ENCODE peak calls at places on chromosomes 6 and 20, in seven cellular contexts. Y, A, T, P, R, D and W are unnamed samples.

GRCh38 chr6:56690519-56691200 is 48.0 kb upstream of the DST start:
- DNase-seq in Y (peak), A (no peak), T (no peak), P (no peak), R (peak), D (no peak), W (no peak)

GRCh38 chr6:151763938-151764680 is 43.4 kb upstream of the ESR1 start:
- DNase-seq in Y (peak), A (peak), T (peak), P (peak), R (peak), D (peak), W (peak)

GRCh38 chr20:17479041-17479657 is 52.0 kb downstream of the BFSP1 start:
- DNase-seq in Y (no peak), A (no peak), T (no peak), P (no peak), R (no peak), D (no peak), W (no peak)

GRCh38 chr6:106844930-106845329 is 129.6 kb downstream of the CD24 start:
- DNase-seq in Y (no peak), A (no peak), T (no peak), P (no peak), R (no peak), D (no peak), W (no peak)

GRCh38 chr6:144232434-144233223 is 52.5 kb upstream of the UTRN start:
- DNase-seq in Y (no peak), A (no peak), T (no peak), P (no peak), R (peak), D (no peak), W (no peak)

GRCh38 chr6:122869437-122870024 is 80.5 kb downstream of the SMPDL3A start:
- DNase-seq in Y (peak), A (peak), T (peak), P (peak), R (peak), D (no peak), W (peak)

GRCh38 chr20:7375905-7376304 is 564.4 kb downstream of the HAO1 start:
- DNase-seq in Y (peak), A (peak), T (peak), P (no peak), R (peak), D (no peak), W (no peak)

GRCh38 chr6:29708432-29709177 is 14.6 kb upstream of the HLA-F start:
- DNase-seq in Y (no peak), A (no peak), T (no peak), P (peak), R (no peak), D (no peak), W (no peak)

GRCh38 chr6:80725156-80725930 is 618.9 kb downstream of the BCKDHB start:
- DNase-seq in Y (peak), A (peak), T (no peak), P (no peak), R (peak), D (no peak), W (no peak)

GRCh38 chr20:4820833-4821518 is 99.3 kb downstream of the PRND start:
- DNase-seq in Y (peak), A (no peak), T (no peak), P (no peak), R (peak), D (no peak), W (no peak)

GRCh38 chr20:54680872-54681297 is 205.5 kb downstream of the DOK5 start:
- DNase-seq in Y (peak), A (peak), T (peak), P (no peak), R (peak), D (no peak), W (peak)

GRCh38 chr20:49347156-49347555 is 69.3 kb upstream of the ZNFX1 start:
- DNase-seq in Y (no peak), A (no peak), T (no peak), P (no peak), R (no peak), D (no peak), W (no peak)

GRCh38 chr6:47737406-47737805 is 39.0 kb downstream of the ADGRF4 start:
- DNase-seq in Y (peak), A (no peak), T (no peak), P (no peak), R (no peak), D (no peak), W (no peak)

GRCh38 chr6:136677344-136677743 is 114.9 kb downstream of the MAP3K5 start:
- DNase-seq in Y (no peak), A (no peak), T (no peak), P (no peak), R (no peak), D (no peak), W (no peak)

GRCh38 chr6:162711376-162711775 is 16.2 kb downstream of the PRKN start:
- DNase-seq in Y (no peak), A (no peak), T (no peak), P (no peak), R (no peak), D (no peak), W (no peak)

GRCh38 chr6:150293423-150294280 is 75.2 kb upstream of the IYD start:
- DNase-seq in Y (peak), A (peak), T (no peak), P (no peak), R (peak), D (no peak), W (no peak)

GRCh38 chr6:101730954-101731353 is 337.4 kb downstream of the GRIK2 start:
- DNase-seq in Y (peak), A (no peak), T (no peak), P (no peak), R (peak), D (no peak), W (no peak)

GRCh38 chr6:87588756-87589407 is 905 bp downstream of the RARS2 start:
- DNase-seq in Y (peak), A (peak), T (no peak), P (no peak), R (no peak), D (no peak), W (no peak)

GRCh38 chr20:62891111-62891510 is 29.5 kb upstream of the TCFL5 start:
- DNase-seq in Y (peak), A (peak), T (no peak), P (no peak), R (peak), D (no peak), W (no peak)

GRCh38 chr6:23414204-23414501 is 711.9 kb upstream of the NRSN1 start:
- DNase-seq in Y (peak), A (peak), T (peak), P (no peak), R (peak), D (no peak), W (no peak)

GRCh38 chr20:58818585-58819285 is 32.0 kb downstream of the GNAS-AS1 start:
- DNase-seq in Y (peak), A (peak), T (no peak), P (no peak), R (peak), D (no peak), W (no peak)

GRCh38 chr6:34908194-34908593 is 19.1 kb downstream of the ANKS1A start:
- DNase-seq in Y (no peak), A (no peak), T (peak), P (no peak), R (no peak), D (no peak), W (no peak)

GRCh38 chr6:399785-400517 is 8.4 kb downstream of the IRF4 start:
- DNase-seq in Y (no peak), A (no peak), T (no peak), P (no peak), R (no peak), D (no peak), W (no peak)

GRCh38 chr6:56899311-56899710 is 55.6 kb upstream of the BEND6 start:
- DNase-seq in Y (peak), A (no peak), T (no peak), P (no peak), R (peak), D (no peak), W (no peak)

GRCh38 chr20:59242714-59243626 is 57.4 kb upstream of the EDN3 start:
- DNase-seq in Y (peak), A (no peak), T (no peak), P (no peak), R (no peak), D (no peak), W (no peak)

GRCh38 chr20:32820698-32821378 is 1.1 kb downstream of the MAPRE1 start:
- DNase-seq in Y (no peak), A (no peak), T (no peak), P (no peak), R (no peak), D (no peak), W (no peak)

GRCh38 chr6:140264451-140264850 is 890.0 kb upstream of the CITED2 start:
- DNase-seq in Y (peak), A (no peak), T (no peak), P (no peak), R (peak), D (no peak), W (no peak)

GRCh38 chr20:58523072-58523681 is 8.0 kb upstream of the APCDD1L start:
- DNase-seq in Y (no peak), A (peak), T (no peak), P (no peak), R (peak), D (no peak), W (peak)

GRCh38 chr20:46939031-46939430 is 44.4 kb downstream of the EYA2 start:
- DNase-seq in Y (peak), A (peak), T (peak), P (no peak), R (no peak), D (no peak), W (peak)

GRCh38 chr6:31765910-31766794 is 3.7 kb downstream of the SAPCD1 start:
- DNase-seq in Y (peak), A (no peak), T (peak), P (no peak), R (no peak), D (no peak), W (no peak)

GRCh38 chr20:58973179-58973578 is 7.9 kb upstream of the NELFCD start:
- DNase-seq in Y (no peak), A (no peak), T (no peak), P (no peak), R (no peak), D (no peak), W (no peak)

GRCh38 chr6:105678516-105678915 is 275.6 kb upstream of the PREP start:
- DNase-seq in Y (peak), A (no peak), T (no peak), P (no peak), R (peak), D (no peak), W (no peak)

GRCh38 chr6:151609146-151609962 is 115.5 kb downstream of the CCDC170 start:
- DNase-seq in Y (no peak), A (no peak), T (no peak), P (no peak), R (no peak), D (peak), W (no peak)

GRCh38 chr20:3171391-3172125 is 1.8 kb downstream of the LZTS3 start:
- DNase-seq in Y (no peak), A (no peak), T (no peak), P (no peak), R (no peak), D (no peak), W (no peak)

GRCh38 chr20:3446779-3447178 is 24.0 kb upstream of the ATRN start:
- DNase-seq in Y (no peak), A (peak), T (peak), P (no peak), R (no peak), D (no peak), W (no peak)

GRCh38 chr20:38128691-38129090 is 36.4 kb downstream of the TGM2 start:
- DNase-seq in Y (no peak), A (no peak), T (no peak), P (no peak), R (no peak), D (no peak), W (no peak)

GRCh38 chr20:53646550-53646949 is 52.9 kb upstream of the ZNF217 start:
- DNase-seq in Y (no peak), A (no peak), T (no peak), P (no peak), R (no peak), D (no peak), W (no peak)

GRCh38 chr6:35185302-35185681 is 28.5 kb upstream of the SCUBE3 start:
- DNase-seq in Y (peak), A (no peak), T (no peak), P (peak), R (peak), D (peak), W (no peak)

DNA sequence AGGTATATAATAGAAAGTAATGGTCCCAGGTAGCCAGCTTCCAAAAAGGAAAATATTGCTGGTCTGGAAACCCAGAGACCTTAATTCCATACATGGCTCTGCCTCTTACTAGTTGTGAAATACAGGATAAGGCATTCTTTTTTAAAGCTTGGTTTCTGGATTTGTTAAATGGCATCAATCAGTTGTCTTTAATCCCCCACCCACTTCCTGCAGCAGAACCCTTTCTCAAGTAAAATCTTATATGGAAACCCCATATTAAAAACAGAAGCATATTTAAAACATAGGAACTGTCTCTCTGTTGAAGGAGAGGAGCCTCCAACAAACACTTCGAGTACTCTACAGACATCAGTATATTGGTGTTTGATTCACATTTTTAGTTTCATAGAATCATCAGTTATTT is 6.2 kb upstream of the LCA5 start:
- DNase-seq in Y (no peak), A (no peak), T (no peak), P (no peak), R (no peak), D (no peak), W (no peak)
- H3K4me3 ChIP-seq in Y (no peak), A (no peak), T (no peak), P (no peak), R (no peak), D (no peak), W (no peak)

DNA sequence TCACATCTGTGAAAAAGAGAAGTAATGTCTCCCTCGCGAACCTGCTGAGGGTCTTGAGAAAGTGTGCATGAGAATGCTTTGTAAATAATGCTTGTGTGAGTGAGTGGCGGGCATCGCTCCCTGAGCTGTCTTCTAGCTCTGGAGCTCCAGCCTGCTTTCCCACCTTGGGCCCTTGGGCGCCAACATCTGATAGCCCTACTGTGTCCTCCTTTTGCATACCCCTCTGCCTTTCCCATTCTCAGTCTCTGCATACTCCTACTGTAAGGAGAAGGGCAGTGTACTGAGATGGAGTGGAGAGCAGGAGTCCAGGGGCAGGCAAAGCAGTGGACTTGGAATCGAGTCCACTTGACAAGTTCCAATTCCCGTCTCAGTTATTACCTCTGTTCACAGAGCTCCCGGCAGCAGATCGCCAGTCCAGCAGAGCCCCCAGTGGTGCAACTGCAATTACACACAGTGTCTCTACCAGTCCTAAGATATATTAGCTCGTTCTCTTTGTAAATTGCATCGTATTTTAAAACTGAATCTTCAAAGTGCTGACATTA is 855 bp upstream of the NCR2 start:
- DNase-seq in Y (peak), A (no peak), T (no peak), P (no peak), R (no peak), D (no peak), W (peak)
- H3K27ac ChIP-seq in Y (no peak), A (no peak), T (no peak), P (no peak), R (no peak), D (no peak), W (no peak)

GRCh38 chr6:1757133-1757532 is 147.4 kb downstream of the FOXC1 start:
- DNase-seq in Y (no peak), A (no peak), T (no peak), P (no peak), R (no peak), D (no peak), W (no peak)

GRCh38 chr6:1759877-1760276 is 150.2 kb downstream of the FOXC1 start:
- DNase-seq in Y (no peak), A (no peak), T (no peak), P (no peak), R (no peak), D (no peak), W (no peak)

GRCh38 chr6:1760876-1761275 is 151.2 kb downstream of the FOXC1 start:
- DNase-seq in Y (no peak), A (no peak), T (no peak), P (no peak), R (no peak), D (no peak), W (no peak)

GRCh38 chr6:1756472-1757129 is 146.9 kb downstream of the FOXC1 start:
- DNase-seq in Y (no peak), A (no peak), T (no peak), P (no peak), R (no peak), D (no peak), W (no peak)

DNA sequence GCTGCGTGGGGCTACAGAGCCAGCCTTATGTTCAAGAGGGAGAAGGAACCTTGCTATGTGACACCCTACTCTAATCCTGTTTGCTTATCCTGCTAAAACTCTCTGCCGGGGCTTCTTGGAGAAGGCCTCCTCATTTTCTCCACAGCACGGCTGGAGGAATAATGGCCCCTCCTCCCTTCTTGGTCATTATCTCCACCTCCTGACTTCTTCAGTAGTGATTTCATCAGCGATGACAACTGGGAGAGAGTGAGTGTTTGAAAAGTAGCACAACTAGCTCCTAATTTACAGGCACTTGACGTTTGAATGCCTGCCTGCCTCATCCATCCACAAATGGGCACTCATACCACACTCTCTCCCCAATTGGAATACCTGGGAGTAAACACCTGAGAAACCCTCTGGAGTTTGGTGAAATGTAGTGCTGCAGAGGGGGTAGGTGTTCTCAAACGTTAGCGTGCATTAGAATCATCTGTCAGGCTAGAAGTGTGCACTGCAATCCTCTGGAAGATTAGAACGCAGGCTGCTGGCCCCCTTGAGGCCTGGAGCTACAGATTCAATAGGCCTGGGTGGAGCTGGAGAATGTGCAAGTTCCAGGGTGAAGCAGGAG is 148.5 kb downstream of the FOXC1 start:
- DNase-seq in Y (peak), A (no peak), T (no peak), P (no peak), R (peak), D (no peak), W (peak)
- H3K4me3 ChIP-seq in Y (no peak), A (no peak), T (no peak), P (no peak), R (no peak), D (no peak), W (no peak)

GRCh38 chr20:24722586-24722985 is 226.5 kb upstream of the CST7 start:
- DNase-seq in Y (no peak), A (no peak), T (no peak), P (no peak), R (no peak), D (no peak), W (peak)

GRCh38 chr20:24727795-24728194 is 221.3 kb upstream of the CST7 start:
- DNase-seq in Y (no peak), A (no peak), T (no peak), P (no peak), R (no peak), D (no peak), W (no peak)

GRCh38 chr20:24723953-24724352 is 225.1 kb upstream of the CST7 start:
- DNase-seq in Y (no peak), A (no peak), T (no peak), P (no peak), R (no peak), D (no peak), W (no peak)

GRCh38 chr20:24721891-24722530 is 227.1 kb upstream of the CST7 start:
- DNase-seq in Y (no peak), A (peak), T (no peak), P (no peak), R (no peak), D (no peak), W (peak)

DNA sequence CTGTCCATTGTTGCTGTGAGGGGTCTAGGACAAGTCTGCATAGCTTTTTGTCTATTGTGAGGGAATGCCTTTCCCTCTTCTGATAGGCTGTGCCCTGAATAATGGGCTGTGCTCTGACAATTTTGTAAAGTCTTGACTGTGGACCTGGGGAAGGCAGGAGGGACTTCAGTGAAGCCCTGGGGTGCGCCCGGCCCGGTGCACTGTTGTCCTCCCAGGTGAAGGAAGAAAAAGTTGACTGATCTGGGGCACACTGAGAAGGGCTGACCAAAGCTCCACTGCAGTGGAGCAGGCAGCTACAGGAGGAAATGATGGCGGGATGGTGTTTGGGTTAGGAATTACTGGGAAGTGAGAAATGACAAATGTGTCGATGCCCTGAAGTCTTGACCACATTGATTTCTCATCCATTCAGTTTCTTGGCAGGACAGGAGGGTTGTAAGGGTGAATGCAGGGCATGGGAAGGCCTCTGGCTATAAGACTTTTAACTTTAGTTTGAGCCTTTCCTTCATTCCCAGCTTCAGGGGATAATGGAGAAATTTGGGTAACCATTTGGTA is 224.0 kb upstream of the CST7 start:
- DNase-seq in Y (no peak), A (no peak), T (no peak), P (no peak), R (no peak), D (no peak), W (no peak)
- H3K27ac ChIP-seq in Y (no peak), A (no peak), T (no peak), P (no peak), R (no peak), D (no peak), W (no peak)